ENCODE peak calls at places on chromosome 9, in five cellular contexts. K, H, S, V and O are unnamed samples.

GRCh38 chr9:93898502-93899426 is 56.4 kb downstream of the BARX1 start:
- DNase-seq in K (no peak), S (no peak), V (no peak), H (peak; percentile 24), O (no peak)

GRCh38 chr9:101848485-101848919 is 110.1 kb upstream of the GRIN3A start:
- DNase-seq in V (no peak), K (no peak), H (no peak), S (no peak), O (no peak)

GRCh38 chr9:115882911-115883310 is 270.7 kb upstream of the PAPPA start:
- DNase-seq in H (no peak), S (no peak), V (peak; percentile 21), K (no peak), O (no peak)

GRCh38 chr9:132986114-132986513 is 7.6 kb downstream of the GFI1B start:
- DNase-seq in S (no peak), H (no peak), V (no peak), K (no peak), O (no peak)

GRCh38 chr9:127057970-127058644 is 64.3 kb downstream of the ANGPTL2 start:
- DNase-seq in H (no peak), K (no peak), S (peak; percentile 69), V (peak; percentile 31), O (no peak)

GRCh38 chr9:78038620-78039300 is 7.1 kb upstream of the GNAQ start:
- DNase-seq in V (peak; percentile 26), H (no peak), K (no peak), S (no peak), O (no peak)

GRCh38 chr9:23933348-23933747 is 107.3 kb upstream of the ELAVL2 start:
- DNase-seq in V (no peak), H (no peak), S (no peak), K (no peak), O (no peak)

GRCh38 chr9:117868594-117868993 is 164.4 kb downstream of the TLR4 start:
- DNase-seq in S (no peak), K (no peak), V (no peak), H (no peak), O (no peak)

GRCh38 chr9:88076286-88077070 is 61.8 kb downstream of the SPATA31C2 start:
- DNase-seq in K (peak; percentile 51), S (peak; percentile 90), H (peak; percentile 94), V (peak; percentile 55), O (peak; percentile 95)

GRCh38 chr9:108640211-108640610 is 215.6 kb downstream of the ACTL7B start:
- DNase-seq in V (no peak), S (no peak), H (no peak), K (no peak), O (no peak)

GRCh38 chr9:112754578-112754977 is 4.0 kb downstream of the SNX30 start:
- DNase-seq in H (no peak), K (no peak), V (peak; percentile 71), S (no peak), O (no peak)

GRCh38 chr9:87813119-87813463 is 69.6 kb upstream of the SPATA31E1 start:
- DNase-seq in K (no peak), S (no peak), V (no peak), H (no peak), O (no peak)

GRCh38 chr9:90029996-90030395 is 425.2 kb downstream of the GADD45G start:
- DNase-seq in K (no peak), V (no peak), S (no peak), H (no peak), O (no peak)

GRCh38 chr9:127966416-127967150 is 14.2 kb downstream of the EEIG1 start:
- DNase-seq in V (no peak), K (peak; percentile 67), S (no peak), H (no peak), O (peak; percentile 68)

GRCh38 chr9:128244443-128245226 is 31.2 kb downstream of the GOLGA2 start:
- DNase-seq in K (no peak), H (peak; percentile 59), S (peak; percentile 35), V (peak; percentile 86), O (peak; percentile 47)

GRCh38 chr9:129648092-129648763 is 6.3 kb upstream of the ASB6 start:
- DNase-seq in K (no peak), V (no peak), S (no peak), H (no peak), O (no peak)

GRCh38 chr9:129640871-129641750 is 840 bp downstream of the ASB6 start:
- DNase-seq in H (no peak), S (peak; percentile 60), V (no peak), K (no peak), O (no peak)

GRCh38 chr9:14616188-14616982 is 76.8 kb downstream of the ZDHHC21 start:
- DNase-seq in H (no peak), V (peak; percentile 73), K (no peak), S (no peak), O (no peak)

GRCh38 chr9:98373622-98374021 is 118.2 kb upstream of the TBC1D2 start:
- DNase-seq in H (no peak), V (peak; percentile 51), K (no peak), S (no peak), O (no peak)

GRCh38 chr9:88979791-88980190 is 11.5 kb upstream of the S1PR3 start:
- DNase-seq in H (no peak), K (no peak), S (no peak), V (no peak), O (no peak)

GRCh38 chr9:128552744-128553221 is 396 bp downstream of the SPTAN1 start:
- DNase-seq in V (no peak), H (no peak), S (peak; percentile 47), K (peak; percentile 28), O (peak; percentile 65)

GRCh38 chr9:136860933-136861873 is 4.9 kb downstream of the EDF1 start:
- DNase-seq in S (peak; percentile 12), V (no peak), K (no peak), H (peak; percentile 50), O (peak; percentile 15)
- TF ChIP-seq POLR2A in S (no peak), V (no peak), K (no peak), H (no peak), O (no peak)

DNA sequence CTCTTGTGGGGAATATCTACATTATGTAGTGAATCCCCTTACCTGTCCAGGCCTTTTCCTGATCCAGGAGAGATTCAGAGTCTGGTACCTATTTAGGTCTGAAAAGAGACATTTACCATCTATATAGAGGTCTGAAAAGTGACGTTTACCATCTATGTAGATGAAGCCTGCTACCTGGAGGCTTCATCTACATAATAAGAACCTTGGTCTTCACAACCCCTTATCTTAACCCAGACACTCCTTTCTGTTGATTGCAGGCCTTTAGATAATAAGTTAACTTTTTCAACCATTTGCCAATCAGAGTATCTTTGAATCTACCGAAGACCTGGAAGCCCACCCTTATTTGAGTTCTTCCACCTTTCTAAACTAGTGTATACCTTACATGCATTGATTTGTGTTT is 113.0 kb upstream of the DMRT1 start:
- DNase-seq in V (no peak), H (no peak), S (no peak), K (no peak), O (no peak)
- TF ChIP-seq CTCF in V (no peak), H (no peak), S (no peak), K (no peak), O (no peak)

DNA sequence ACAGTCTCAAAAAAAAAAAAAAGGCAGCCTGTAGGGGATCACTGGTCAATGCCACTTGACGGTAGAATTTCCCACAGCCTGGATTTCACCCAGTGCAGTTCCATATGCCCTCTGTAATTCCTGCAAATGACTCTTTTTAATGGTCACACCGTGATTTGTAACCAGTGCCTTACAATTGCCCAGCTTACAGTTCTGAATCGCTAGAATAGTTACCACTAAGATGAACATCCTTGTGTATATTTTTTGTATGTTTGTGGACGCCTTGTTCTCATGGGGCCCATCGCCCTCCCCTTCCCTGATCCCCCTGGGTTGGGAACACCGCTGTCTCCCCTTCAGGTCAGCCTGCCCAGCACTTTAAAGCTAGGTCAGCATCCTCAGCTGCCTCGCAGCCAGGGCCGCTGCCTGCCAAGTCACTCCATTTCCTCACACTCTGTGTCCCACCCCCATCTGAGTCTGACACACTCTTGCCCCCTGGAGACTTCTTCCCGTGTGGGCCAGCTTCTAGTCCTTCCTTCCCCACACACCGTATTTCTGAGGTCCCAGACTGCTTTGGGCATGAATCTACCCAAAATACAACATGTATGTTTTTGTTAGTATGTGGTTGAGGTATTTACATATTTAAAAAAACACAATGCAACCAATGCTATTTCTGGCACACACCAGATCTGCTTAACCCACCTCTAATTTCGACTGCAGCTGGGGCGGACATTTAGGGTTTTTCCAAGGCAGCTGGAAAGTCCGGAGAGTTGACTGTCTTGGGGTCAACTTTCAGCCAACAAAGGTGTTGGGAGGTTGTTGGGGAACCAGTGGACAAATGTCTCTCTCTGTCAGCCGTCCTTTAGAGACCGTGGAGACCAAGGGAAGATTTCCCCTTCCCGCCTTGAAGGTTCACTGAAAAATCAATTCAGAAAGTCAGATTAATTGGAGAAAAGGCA is 120.5 kb upstream of the NEK6 start:
- DNase-seq in K (no peak), V (peak; percentile 26), H (no peak), S (no peak), O (no peak)
- TF ChIP-seq POLR2A in K (no peak), V (no peak), H (no peak), S (no peak), O (no peak)

GRCh38 chr9:68706579-68707201 is 1.6 kb downstream of the PIP5K1B start:
- DNase-seq in H (no peak), V (no peak), K (no peak), S (no peak), O (no peak)

GRCh38 chr9:68704804-68705635 is at the start of gene PIP5K1B:
- DNase-seq in S (peak; percentile 88), K (peak; percentile 65), H (peak; percentile 89), V (peak; percentile 29), O (peak; percentile 87)

GRCh38 chr9:68704498-68704803 is 589 bp upstream of the PIP5K1B start:
- DNase-seq in H (no peak), V (no peak), S (no peak), K (no peak), O (no peak)

GRCh38 chr9:68708089-68708488 is 3.0 kb downstream of the PIP5K1B start:
- DNase-seq in V (no peak), H (no peak), K (no peak), S (no peak), O (no peak)

GRCh38 chr9:68705636-68706578 is 867 bp downstream of the PIP5K1B start:
- DNase-seq in H (peak; percentile 76), K (no peak), V (no peak), S (peak; percentile 34), O (no peak)
- TF ChIP-seq CTCF in H (peak; percentile 37), K (no peak), V (no peak), S (no peak), O (peak; percentile 15)

DNA sequence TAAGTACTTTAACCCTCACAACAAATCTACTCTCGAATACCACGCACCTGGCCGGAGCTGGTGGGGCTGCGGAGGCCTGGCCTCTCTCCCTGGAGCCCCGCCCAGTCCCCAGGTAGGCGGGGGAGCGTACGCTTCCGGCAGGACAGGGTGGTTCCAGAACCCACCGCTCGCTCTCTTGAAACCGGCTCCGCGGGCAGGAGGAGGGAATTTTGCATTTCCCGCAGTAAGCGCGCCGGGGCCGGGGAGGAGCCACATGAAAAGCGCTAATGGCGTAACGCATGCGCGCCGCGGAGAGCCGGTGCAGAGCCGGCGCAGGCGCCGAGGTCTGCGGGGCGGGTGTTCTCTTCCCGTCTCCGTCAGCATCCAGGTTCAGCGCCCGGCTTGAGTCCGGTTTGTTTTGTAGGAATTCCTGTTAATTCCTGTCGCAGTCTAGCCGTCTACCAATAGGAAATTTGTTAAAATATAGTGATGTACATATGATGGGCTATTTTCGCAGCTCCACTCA is 20.8 kb downstream of the CAVIN4 start:
- DNase-seq in K (peak; percentile 78), S (peak; percentile 77), V (peak; percentile 71), H (peak; percentile 85), O (peak; percentile 88)
- TF ChIP-seq POLR2A in K (peak; percentile 21), S (no peak), V (no peak), H (no peak), O (peak; percentile 22)